ENCODE peak calls at places on chromosome 7, in nine cellular contexts. V is tibial nerve, T is heart left ventricle, Y is thoracic aorta, G is lung, D is cardiac fibroblast, F is fibroblast of mammary gland, M is cardiac muscle cell, W is lower leg skin. J is an unnamed sample.
A peak's percentile ranks its signal among the peaks of the same experiment; 100 is the strongest.

GRCh38 chr7:80681272-80681885 is 42.9 kb downstream of the CD36 start:
- DNase-seq in F (peak; percentile 45), T (no peak), W (no peak), M (peak; percentile 45), D (peak; percentile 53), G (no peak), Y (no peak), V (no peak), J (peak; percentile 50)

GRCh38 chr7:141480953-141481352 is 70.3 kb upstream of the AGK start:
- DNase-seq in T (no peak), V (no peak), G (no peak), M (no peak), F (no peak), Y (no peak), W (no peak), D (no peak), J (no peak)

GRCh38 chr7:68888971-68889385 is 709.3 kb upstream of the AUTS2 start:
- DNase-seq in G (no peak), T (no peak), V (no peak), Y (no peak), D (no peak), M (no peak), W (no peak), F (no peak), J (no peak)

GRCh38 chr7:47170516-47170915 is 411.4 kb downstream of the TNS3 start:
- DNase-seq in G (no peak), W (no peak), T (no peak), M (no peak), Y (no peak), D (no peak), V (no peak), F (no peak), J (no peak)

GRCh38 chr7:1933066-1933835 is 263.2 kb downstream of the ELFN1 start:
- DNase-seq in V (no peak), F (no peak), G (no peak), T (no peak), M (no peak), D (no peak), Y (no peak), W (no peak), J (no peak)

GRCh38 chr7:5692112-5692844 is 89.2 kb downstream of the RNF216 start:
- DNase-seq in F (peak; percentile 99), D (peak; percentile 97), T (peak; percentile 86), W (peak; percentile 95), M (no peak), G (peak; percentile 47), V (peak; percentile 70), Y (peak; percentile 85), J (peak; percentile 99)

GRCh38 chr7:55111007-55111406 is 92.2 kb downstream of the EGFR start:
- DNase-seq in G (no peak), V (no peak), W (peak; percentile 64), D (peak; percentile 50), T (no peak), F (peak; percentile 70), M (no peak), Y (no peak), J (peak; percentile 85)

GRCh38 chr7:25028370-25028971 is 48.5 kb upstream of the OSBPL3 start:
- DNase-seq in Y (no peak), W (no peak), V (no peak), M (no peak), F (peak; percentile 86), G (no peak), D (peak; percentile 84), T (no peak), J (peak; percentile 92)

GRCh38 chr7:41696323-41696916 is 6.5 kb downstream of the INHBA start:
- DNase-seq in Y (no peak), M (peak; percentile 88), T (peak; percentile 78), W (peak; percentile 94), G (peak; percentile 49), V (peak; percentile 76), F (peak; percentile 92), D (peak; percentile 89), J (peak; percentile 94)

GRCh38 chr7:33888206-33888605 is 17.1 kb upstream of the BMPER start:
- DNase-seq in Y (no peak), D (no peak), V (no peak), W (no peak), F (no peak), G (no peak), T (no peak), M (no peak), J (no peak)

GRCh38 chr7:108051449-108051848 is 48.5 kb upstream of the LAMB1 start:
- DNase-seq in W (no peak), Y (no peak), M (no peak), F (no peak), D (peak; percentile 15), G (no peak), T (no peak), V (no peak), J (peak; percentile 46)

GRCh38 chr7:128055668-128056067 is 24.4 kb upstream of the LRRC4 start:
- DNase-seq in M (no peak), T (no peak), G (no peak), D (no peak), V (no peak), W (no peak), F (no peak), Y (no peak), J (no peak)

GRCh38 chr7:94655884-94656657 is at the start of gene SGCE:
- DNase-seq in V (peak; percentile 48), Y (no peak), M (peak; percentile 80), G (peak; percentile 81), D (peak; percentile 89), W (peak; percentile 89), T (peak; percentile 82), F (peak; percentile 80), J (peak; percentile 81)

GRCh38 chr7:33918401-33919120 is 13.2 kb downstream of the BMPER start:
- DNase-seq in D (peak; percentile 60), T (no peak), Y (no peak), G (no peak), F (no peak), V (no peak), M (no peak), W (no peak), J (no peak)

GRCh38 chr7:49255061-49255460 is 330.7 kb downstream of the CDC14C start:
- DNase-seq in Y (no peak), F (peak; percentile 47), W (no peak), T (no peak), D (no peak), G (no peak), V (no peak), M (no peak), J (no peak)

GRCh38 chr7:99498546-99498944 is 1.5 kb downstream of the ZNF394 start:
- DNase-seq in G (no peak), V (no peak), T (no peak), F (no peak), M (no peak), D (no peak), Y (no peak), W (no peak), J (no peak)
- H3K4me3 ChIP-seq in G (peak overlapping the region; percentile 47), V (peak overlapping the region; percentile 85), T (peak overlapping the region; percentile 72), F (peak overlapping the region; percentile 99), M (peak overlapping the region; percentile 86), D (peak overlapping the region; percentile 79), Y (peak overlapping the region; percentile 88), W (peak overlapping the region; percentile 98), J (peak overlapping the region; percentile 95)

GRCh38 chr7:15885678-15886077 is 199.2 kb upstream of the MEOX2 start:
- DNase-seq in Y (no peak), V (no peak), G (no peak), F (no peak), D (no peak), W (no peak), M (no peak), T (no peak), J (no peak)

GRCh38 chr7:15886626-15887025 is 200.1 kb upstream of the MEOX2 start:
- DNase-seq in V (no peak), F (no peak), Y (no peak), G (no peak), T (no peak), D (no peak), M (no peak), W (no peak), J (no peak)

GRCh38 chr7:15888090-15888489 is 201.6 kb upstream of the MEOX2 start:
- DNase-seq in Y (no peak), F (no peak), T (no peak), V (no peak), D (no peak), M (no peak), W (no peak), G (no peak), J (no peak)

GRCh38 chr7:15891151-15891842 is 204.8 kb upstream of the MEOX2 start:
- DNase-seq in G (no peak), V (no peak), D (peak; percentile 37), Y (no peak), T (no peak), W (no peak), F (peak; percentile 46), M (no peak), J (peak; percentile 63)

DNA sequence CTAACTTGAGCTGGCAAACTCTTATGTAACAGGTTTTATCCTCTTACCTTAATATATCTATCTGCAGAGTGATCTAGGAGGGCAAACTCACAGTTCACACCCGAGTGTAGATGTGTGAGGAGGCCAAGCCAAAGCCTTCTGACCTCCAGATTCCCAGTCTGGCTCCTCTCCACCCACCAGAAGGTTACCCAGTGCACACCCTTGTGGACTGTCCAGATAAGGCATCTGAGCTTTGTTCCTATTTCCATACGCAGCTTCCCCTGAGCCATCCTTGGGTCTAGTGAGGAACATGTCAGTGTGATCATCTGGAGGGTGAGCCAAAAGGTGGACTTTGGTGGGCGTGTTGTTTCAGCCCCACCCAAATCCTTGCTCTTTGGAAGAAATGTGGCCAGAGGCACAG is 203.0 kb upstream of the MEOX2 start:
- DNase-seq in F (peak; percentile 47), W (no peak), Y (no peak), D (peak; percentile 5), T (no peak), G (no peak), M (no peak), V (peak; percentile 20), J (peak; percentile 26)
- TF ChIP-seq CTCF in F (peak; percentile 49), W (no peak), Y (no peak), D (peak; percentile 48), T (peak; percentile 48), G (no peak), M (peak; percentile 30), V (peak; percentile 46), J (peak; percentile 44)

DNA sequence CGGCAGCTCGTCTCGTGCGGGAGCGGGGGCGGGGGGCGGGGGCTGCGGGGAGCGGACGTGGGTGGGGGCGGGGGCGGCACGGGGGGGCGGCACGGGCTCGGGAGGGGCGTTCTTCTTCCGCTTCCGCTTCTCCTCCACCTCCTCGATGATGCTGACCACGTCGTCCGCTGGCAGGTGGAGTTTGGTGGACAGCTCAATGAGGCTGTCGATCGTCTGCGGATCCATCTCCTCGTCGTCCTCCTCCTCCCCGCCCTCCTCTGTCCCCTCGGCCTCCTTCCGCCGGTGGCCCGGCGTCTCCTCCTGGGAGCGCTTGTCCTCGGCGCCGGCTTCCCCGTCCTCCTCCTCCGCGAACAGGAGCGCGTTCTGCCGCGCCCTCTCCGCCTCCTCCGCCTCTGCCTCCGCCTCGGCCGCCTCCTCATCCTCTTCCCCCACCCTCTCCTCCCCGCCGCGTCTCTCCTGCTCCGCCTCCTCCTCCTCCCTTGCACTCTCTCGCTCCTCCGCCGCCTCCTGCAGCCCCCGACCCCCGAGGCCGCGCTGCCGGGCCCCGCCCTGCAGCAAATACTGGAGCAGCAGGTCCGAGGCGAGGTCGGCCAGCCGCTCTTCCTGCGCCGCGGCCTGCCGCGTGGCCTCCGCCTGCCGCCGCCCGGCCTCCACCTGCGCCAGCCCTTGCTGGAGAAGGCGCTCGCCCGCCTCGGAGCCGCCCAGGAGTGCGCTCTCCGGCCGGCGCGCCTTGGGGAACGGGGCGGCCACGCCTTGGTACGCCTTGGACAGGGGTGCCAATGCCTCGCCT is 1.9 kb downstream of the VGF start:
- DNase-seq in T (no peak), V (no peak), G (no peak), Y (no peak), M (no peak), D (no peak), W (no peak), F (no peak), J (no peak)
- H3K4me3 ChIP-seq in T (peak overlapping the region; percentile 46), V (peak overlapping the region; percentile 15), G (peak overlapping the region; percentile 27), Y (peak overlapping the region; percentile 63), M (peak overlapping the region; percentile 7), D (peak overlapping the region; percentile 30), W (peak overlapping the region; percentile 2), F (peak overlapping the region; percentile 25), J (peak overlapping the region; percentile 49)

GRCh38 chr7:69893915-69894314 is 295.6 kb downstream of the AUTS2 start:
- DNase-seq in D (peak; percentile 29), Y (no peak), G (no peak), T (no peak), F (peak; percentile 54), W (no peak), V (no peak), M (no peak), J (peak; percentile 26)
- TF ChIP-seq CTCF in D (peak; percentile 25), Y (no peak), G (no peak), T (peak; percentile 59), F (peak; percentile 48), W (no peak), V (no peak), M (peak; percentile 40), J (peak; percentile 34)